ENCODE peak calls at places on chromosome 9, in nine cellular contexts. F is HT1080; O is activated CD8-positive, alpha-beta memory T cell treated with anti-CD3 and anti-CD28 coated beads, Interleukin-2, amount 50 U/mL, for 48 hours; I is GM13976; G is stomach; E is hippocampal formation; C is right cardiac atrium; T is ACHN; K is stimulated activated CD4-positive, alpha-beta T cell treated with anti-CD3 and anti-CD28 coated beads, Interleukin-2, amount 100 ng/mL, for 48 hours. Q is an unnamed sample.

GRCh38 chr9:134299883-134300282 is 26.4 kb upstream of the RXRA start:
- DNase-seq in K (no peak), E (no peak), F (no peak), G (peak; percentile 44), C (peak; percentile 4), O (no peak), I (no peak), T (no peak), Q (no peak)

GRCh38 chr9:127524373-127524772 is 73.1 kb downstream of the LRSAM1 start:
- DNase-seq in E (no peak), O (no peak), F (no peak), K (no peak), G (no peak), T (peak; percentile 71), C (no peak), I (no peak), Q (no peak)

GRCh38 chr9:135146766-135147472 is 59.5 kb downstream of the OLFM1 start:
- DNase-seq in G (no peak), C (no peak), E (no peak), F (no peak), T (no peak), O (no peak), K (no peak), I (no peak), Q (peak; percentile 74)

GRCh38 chr9:114745879-114746550 is 59.8 kb downstream of the TNFSF15 start:
- DNase-seq in E (no peak), G (no peak), F (no peak), C (no peak), O (no peak), K (no peak), T (no peak), I (no peak), Q (no peak)

GRCh38 chr9:93346240-93347112 is 105.0 kb upstream of the FAM120A start:
- DNase-seq in F (no peak), I (no peak), G (no peak), E (no peak), K (no peak), C (no peak), T (no peak), O (no peak), Q (no peak)

GRCh38 chr9:33425128-33425533 is 22.3 kb downstream of the AQP3 start:
- DNase-seq in F (no peak), G (no peak), T (no peak), O (no peak), K (no peak), E (no peak), C (no peak), I (no peak), Q (no peak)

GRCh38 chr9:14769235-14769580 is 46.7 kb upstream of the CER1 start:
- DNase-seq in K (no peak), T (peak; percentile 17), I (no peak), O (no peak), G (no peak), C (no peak), F (peak; percentile 55), E (no peak), Q (peak; percentile 68)

GRCh38 chr9:68978054-68978453 is 35.9 kb downstream of the PRKACG start:
- DNase-seq in G (no peak), O (no peak), I (no peak), E (no peak), C (no peak), K (no peak), F (no peak), T (no peak), Q (no peak)

GRCh38 chr9:72954431-72955420 is 1.9 kb upstream of the ALDH1A1 start:
- DNase-seq in G (no peak), T (no peak), E (no peak), K (no peak), F (no peak), C (peak; percentile 14), O (no peak), I (no peak), Q (no peak)

GRCh38 chr9:121278535-121279169 is 10.7 kb downstream of the GSN start:
- DNase-seq in T (peak; percentile 71), K (peak; percentile 41), G (peak; percentile 58), O (no peak), F (peak; percentile 94), E (peak; percentile 50), I (peak; percentile 66), C (peak; percentile 67), Q (no peak)

GRCh38 chr9:87725900-87726709 is at the start of gene CTSL:
- DNase-seq in O (peak; percentile 74), F (peak; percentile 78), K (peak; percentile 39), E (peak; percentile 94), I (peak; percentile 45), C (peak; percentile 95), G (peak; percentile 85), T (peak; percentile 69), Q (peak; percentile 52)

GRCh38 chr9:34553511-34554021 is 30.8 kb upstream of the ENHO start:
- DNase-seq in E (no peak), T (no peak), C (no peak), I (no peak), K (no peak), G (no peak), F (no peak), O (no peak), Q (no peak)

GRCh38 chr9:134616341-134616740 is 25.3 kb upstream of the COL5A1 start:
- DNase-seq in O (no peak), K (no peak), I (no peak), E (no peak), F (no peak), C (no peak), G (no peak), T (no peak), Q (no peak)

GRCh38 chr9:124617477-124618141 is 110.4 kb upstream of the NR5A1 start:
- DNase-seq in C (peak; percentile 72), K (peak; percentile 75), O (peak; percentile 90), I (peak; percentile 73), G (peak; percentile 81), E (peak; percentile 57), F (peak; percentile 67), T (peak; percentile 79), Q (peak; percentile 53)

GRCh38 chr9:110241491-110242321 is 14.6 kb downstream of the TXN start:
- DNase-seq in O (no peak), F (peak; percentile 40), G (no peak), K (no peak), C (no peak), I (no peak), T (no peak), E (no peak), Q (no peak)

GRCh38 chr9:134304712-134305111 is 21.5 kb upstream of the RXRA start:
- DNase-seq in E (no peak), T (no peak), C (peak; percentile 0), G (no peak), O (no peak), I (no peak), K (no peak), F (no peak), Q (peak; percentile 77)

GRCh38 chr9:116174347-116174746 is 20.8 kb downstream of the PAPPA start:
- DNase-seq in G (no peak), F (no peak), E (no peak), C (no peak), I (no peak), O (no peak), T (no peak), K (no peak), Q (no peak)

GRCh38 chr9:97572892-97573365 is 60.2 kb downstream of the TSTD2 start:
- DNase-seq in I (no peak), G (no peak), F (no peak), T (no peak), K (no peak), O (peak; percentile 29), C (no peak), E (no peak), Q (no peak)

GRCh38 chr9:136171009-136171800 is 33.7 kb downstream of the LHX3 start:
- DNase-seq in G (no peak), E (no peak), C (peak; percentile 2), T (no peak), O (no peak), F (no peak), I (no peak), K (no peak), Q (no peak)

GRCh38 chr9:5971740-5972139 is 43.7 kb downstream of the RANBP6 start:
- DNase-seq in C (no peak), I (no peak), O (no peak), F (peak; percentile 44), G (no peak), T (no peak), K (no peak), E (no peak), Q (no peak)

GRCh38 chr9:4842734-4843133 is 50.0 kb downstream of the RCL1 start:
- DNase-seq in T (no peak), K (no peak), G (no peak), I (no peak), F (no peak), O (no peak), E (no peak), C (no peak), Q (no peak)